ENCODE peak calls at places on chromosomes 11 and 22, in four cellular contexts. One of them, this sample, is unnamed.

GRCh38 chr11:47243454-47243853 is 5.2 kb downstream of the ACP2 start:
- DNase-seq in K562: no peak
- DNase-seq in GM12878: no peak
- DNase-seq in HepG2: peak
- DNase-seq in this sample: no peak

GRCh38 chr11:69617220-69617619 is 23.7 kb upstream of the CCND1 start:
- DNase-seq in K562: no peak
- DNase-seq in GM12878: no peak
- DNase-seq in HepG2: no peak
- DNase-seq in this sample: no peak

GRCh38 chr11:119774180-119774763 is 45.3 kb upstream of the NECTIN1 start:
- DNase-seq in K562: no peak
- DNase-seq in GM12878: no peak
- DNase-seq in HepG2: peak
- DNase-seq in this sample: no peak

GRCh38 chr22:20571531-20572007 is 64.2 kb downstream of the MED15 start:
- DNase-seq in K562: peak
- DNase-seq in GM12878: no peak
- DNase-seq in HepG2: peak
- DNase-seq in this sample: peak

GRCh38 chr11:123494195-123495050 is 64.4 kb downstream of the GRAMD1B start:
- DNase-seq in K562: no peak
- DNase-seq in GM12878: no peak
- DNase-seq in HepG2: no peak
- DNase-seq in this sample: no peak

GRCh38 chr11:94494200-94494545 is 389 bp downstream of the ANKRD49 start:
- DNase-seq in K562: no peak
- DNase-seq in GM12878: no peak
- DNase-seq in HepG2: no peak
- DNase-seq in this sample: no peak

GRCh38 chr11:20541503-20541902 is 57.9 kb upstream of the SLC6A5 start:
- DNase-seq in K562: no peak
- DNase-seq in GM12878: no peak
- DNase-seq in HepG2: no peak
- DNase-seq in this sample: no peak

GRCh38 chr22:21069375-21069774 is 23.6 kb downstream of the LRRC74B start:
- DNase-seq in K562: peak
- DNase-seq in GM12878: no peak
- DNase-seq in HepG2: no peak
- DNase-seq in this sample: no peak

GRCh38 chr11:119935341-119935925 is 202.5 kb downstream of the TRIM29 start:
- DNase-seq in K562: no peak
- DNase-seq in GM12878: no peak
- DNase-seq in HepG2: no peak
- DNase-seq in this sample: no peak

GRCh38 chr11:101912823-101913284 is 2.0 kb upstream of the CEP126 start:
- DNase-seq in K562: no peak
- DNase-seq in GM12878: no peak
- DNase-seq in HepG2: peak
- DNase-seq in this sample: peak
- TF ChIP-seq ESRRA in K562: no peak
- TF ChIP-seq ESRRA in GM12878: no peak
- TF ChIP-seq ESRRA in HepG2: no peak
- TF ChIP-seq ESRRA in this sample: no peak

GRCh38 chr11:67240575-67241389 is 25.5 kb upstream of the GRK2 start:
- DNase-seq in K562: peak
- DNase-seq in GM12878: peak
- DNase-seq in HepG2: peak
- DNase-seq in this sample: peak
- TF ChIP-seq CEBPB in K562: no peak
- TF ChIP-seq CEBPB in GM12878: no peak
- TF ChIP-seq CEBPB in HepG2: no peak
- TF ChIP-seq CEBPB in this sample: no peak

GRCh38 chr22:36373258-36373579 is 14.5 kb downstream of the MYH9 start:
- DNase-seq in K562: no peak
- DNase-seq in GM12878: no peak
- DNase-seq in HepG2: no peak
- DNase-seq in this sample: no peak
- TF ChIP-seq ESRRA in K562: no peak
- TF ChIP-seq ESRRA in GM12878: no peak
- TF ChIP-seq ESRRA in HepG2: no peak
- TF ChIP-seq ESRRA in this sample: no peak

GRCh38 chr11:84564180-84564866 is 1062.8 kb downstream of the DLG2 start:
- DNase-seq in K562: peak
- DNase-seq in GM12878: no peak
- DNase-seq in HepG2: peak
- DNase-seq in this sample: peak

GRCh38 chr11:84563356-84563755 is 1063.8 kb downstream of the DLG2 start:
- DNase-seq in K562: no peak
- DNase-seq in GM12878: no peak
- DNase-seq in HepG2: no peak
- DNase-seq in this sample: no peak

GRCh38 chr11:84566681-84567080 is 1060.5 kb downstream of the DLG2 start:
- DNase-seq in K562: no peak
- DNase-seq in GM12878: no peak
- DNase-seq in HepG2: no peak
- DNase-seq in this sample: no peak

GRCh38 chr11:84564867-84565184 is 1062.3 kb downstream of the DLG2 start:
- DNase-seq in K562: no peak
- DNase-seq in GM12878: no peak
- DNase-seq in HepG2: no peak
- DNase-seq in this sample: no peak
- TF ChIP-seq CEBPB in K562: no peak
- TF ChIP-seq CEBPB in GM12878: no peak
- TF ChIP-seq CEBPB in HepG2: no peak
- TF ChIP-seq CEBPB in this sample: no peak

DNA sequence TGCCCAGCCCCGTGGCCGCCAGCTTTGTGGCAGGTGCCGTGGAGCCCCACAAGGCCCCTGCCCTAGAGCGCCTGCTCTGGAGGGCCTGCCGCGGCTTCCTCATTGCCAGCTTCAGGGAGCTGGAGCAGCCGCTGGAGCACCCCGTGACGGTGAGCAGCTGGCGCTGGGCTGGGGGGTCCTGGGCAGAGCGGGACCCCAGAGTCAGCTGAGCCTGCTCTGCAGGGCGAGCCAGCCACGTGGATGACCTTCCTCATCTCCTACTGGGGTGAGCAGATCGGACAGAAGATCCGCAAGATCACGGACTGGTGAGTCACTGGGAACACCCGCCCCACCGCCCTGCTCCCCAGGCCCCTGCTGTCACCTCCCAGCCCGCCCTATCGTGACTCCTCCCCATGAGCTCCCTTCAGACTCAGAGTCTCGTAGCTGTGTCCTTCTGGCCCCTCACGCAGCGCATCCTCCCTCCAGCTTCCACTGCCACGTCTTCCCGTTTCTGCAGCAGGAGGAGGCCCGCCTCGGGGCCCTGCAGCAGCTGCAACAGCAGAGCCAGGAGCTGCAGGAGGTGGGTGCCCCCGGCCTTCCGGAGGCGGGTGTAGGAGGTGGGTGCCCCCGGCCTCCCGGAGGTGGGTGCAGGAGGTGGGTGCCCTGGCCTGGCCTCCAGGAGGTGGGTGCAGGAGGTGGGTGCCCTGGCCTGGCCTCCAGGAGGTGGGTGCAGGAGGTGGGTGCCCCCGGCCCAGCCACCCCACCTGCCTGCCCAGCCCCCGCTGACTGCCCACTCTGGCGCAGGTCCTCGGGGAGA is 4.7 kb downstream of the TCIRG1 start:
- DNase-seq in K562: peak
- DNase-seq in GM12878: no peak
- DNase-seq in HepG2: no peak
- DNase-seq in this sample: peak
- TF ChIP-seq ESRRA in K562: peak
- TF ChIP-seq ESRRA in GM12878: no peak
- TF ChIP-seq ESRRA in HepG2: no peak
- TF ChIP-seq ESRRA in this sample: no peak

GRCh38 chr11:75500742-75501141 is 25.0 kb downstream of the GDPD5 start:
- DNase-seq in K562: no peak
- DNase-seq in GM12878: no peak
- DNase-seq in HepG2: no peak
- DNase-seq in this sample: no peak

GRCh38 chr11:75497788-75498404 is 27.8 kb downstream of the GDPD5 start:
- DNase-seq in K562: no peak
- DNase-seq in GM12878: no peak
- DNase-seq in HepG2: no peak
- DNase-seq in this sample: no peak

GRCh38 chr11:75498556-75499255 is 27.0 kb downstream of the GDPD5 start:
- DNase-seq in K562: no peak
- DNase-seq in GM12878: no peak
- DNase-seq in HepG2: no peak
- DNase-seq in this sample: peak

GRCh38 chr11:75502138-75502537 is 23.6 kb downstream of the GDPD5 start:
- DNase-seq in K562: no peak
- DNase-seq in GM12878: no peak
- DNase-seq in HepG2: no peak
- DNase-seq in this sample: no peak

DNA sequence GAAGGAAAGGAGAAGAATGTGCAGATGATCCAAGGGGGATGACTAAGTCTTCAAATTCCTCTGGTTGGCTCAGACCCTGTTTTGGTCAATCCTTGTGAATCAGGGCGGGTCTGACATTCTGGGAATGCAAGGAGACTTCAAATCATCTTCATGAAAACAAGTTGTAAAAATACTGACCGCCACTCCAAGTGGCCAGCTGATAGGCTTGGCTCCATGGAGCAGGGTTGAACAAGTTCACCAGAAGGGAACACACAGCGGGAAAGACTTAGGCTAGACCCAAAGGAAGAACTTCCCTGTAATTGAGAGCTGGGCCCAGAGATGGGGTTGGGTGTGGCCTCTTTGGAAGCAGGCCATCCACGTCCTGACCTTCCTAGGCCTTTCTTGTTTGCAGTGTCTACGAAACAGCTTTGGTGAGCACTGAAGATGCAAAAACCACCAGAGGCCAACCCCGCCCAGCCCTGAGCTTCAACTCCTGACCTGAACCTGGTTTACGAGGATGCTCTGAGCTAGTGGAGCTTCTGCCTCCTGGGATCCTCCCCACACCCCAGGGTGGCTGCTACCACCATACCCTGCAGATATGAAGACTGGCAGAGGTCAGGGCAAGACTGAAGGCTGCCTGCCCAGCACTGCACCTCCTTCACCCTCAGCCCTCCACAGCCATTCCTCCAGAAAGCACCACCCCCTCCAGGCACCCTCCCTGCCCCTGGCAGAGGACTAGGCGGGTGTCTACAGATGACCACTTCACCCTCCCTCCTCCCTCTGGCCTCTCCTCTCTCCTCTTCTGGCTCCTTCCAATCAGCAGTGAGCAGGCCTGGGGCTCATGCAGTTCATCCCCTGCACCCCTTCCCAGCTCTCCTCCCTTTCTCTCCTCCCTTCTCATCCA is 26.1 kb downstream of the GDPD5 start:
- DNase-seq in K562: no peak
- DNase-seq in GM12878: no peak
- DNase-seq in HepG2: no peak
- DNase-seq in this sample: peak
- TF ChIP-seq CEBPB in K562: no peak
- TF ChIP-seq CEBPB in GM12878: no peak
- TF ChIP-seq CEBPB in HepG2: no peak
- TF ChIP-seq CEBPB in this sample: no peak

This sample was measured in A549.